ENCODE peak calls at places on chromosomes 11 and 22, in eight cellular contexts. C is OCI-LY7; H is CD4-positive, CD25-positive, alpha-beta regulatory T cell; Y is mesothelial cell of epicardium; K is stimulated activated CD4-positive, alpha-beta T cell treated with anti-CD3 and anti-CD28 coated beads, Interleukin-2, amount 100 ng/mL, for 24 hours; O is nucleus accumbens; S is nephron progenitor cell; P is T1000. L is an unnamed sample.

GRCh38 chr11:1733009-1733715 is 17.2 kb downstream of the IFITM10 start:
- DNase-seq in C (no peak), H (no peak), Y (no peak), K (no peak), O (no peak), S (no peak), P (no peak), L (no peak)

GRCh38 chr11:119266517-119267255 is 50.2 kb downstream of the MCAM start:
- DNase-seq in C (no peak), H (no peak), Y (no peak), K (no peak), O (no peak), S (no peak), P (no peak), L (no peak)

GRCh38 chr22:35785181-35785923 is 67.7 kb downstream of the APOL5 start:
- DNase-seq in C (no peak), H (no peak), Y (no peak), K (no peak), O (no peak), S (no peak), P (no peak), L (no peak)

GRCh38 chr11:125274774-125275173 is 110.2 kb downstream of the PKNOX2 start:
- DNase-seq in C (no peak), H (no peak), Y (no peak), K (no peak), O (no peak), S (no peak), P (no peak), L (no peak)

GRCh38 chr11:15216678-15217077 is 102.0 kb downstream of the INSC start:
- DNase-seq in C (peak), H (no peak), Y (no peak), K (peak), O (no peak), S (no peak), P (no peak), L (no peak)

GRCh38 chr11:5367461-5368074 is 16.0 kb upstream of the OR51M1 start:
- DNase-seq in C (no peak), H (no peak), Y (no peak), K (no peak), O (no peak), S (no peak), P (no peak), L (no peak)

GRCh38 chr11:117861151-117862018 is 15.1 kb downstream of the FXYD6 start:
- DNase-seq in C (no peak), H (no peak), Y (no peak), K (no peak), O (no peak), S (peak), P (no peak), L (no peak)

GRCh38 chr22:49784987-49785614 is 42.6 kb downstream of the BRD1 start:
- DNase-seq in C (no peak), H (no peak), Y (no peak), K (no peak), O (no peak), S (no peak), P (no peak), L (no peak)

GRCh38 chr11:87878373-87878779 is 296.9 kb downstream of the RAB38 start:
- DNase-seq in C (peak), H (no peak), Y (no peak), K (no peak), O (no peak), S (no peak), P (no peak), L (no peak)